ENCODE peak calls at places on chromosome 22, in seven cellular contexts. J, Z, V, I, X, O and W are unnamed samples.

GRCh38 chr22:21642584-21643448 is 714 bp downstream of the SDF2L1 start:
- DNase-seq in J (no peak), Z (peak), V (peak), I (peak), X (no peak), O (no peak), W (peak)

GRCh38 chr22:46063861-46064235 is 86.5 kb upstream of the PPARA start:
- DNase-seq in J (peak), Z (no peak), V (no peak), I (no peak), X (peak), O (no peak), W (no peak)

GRCh38 chr22:24796860-24797259 is 9.2 kb upstream of the SGSM1 start:
- DNase-seq in J (no peak), Z (no peak), V (no peak), I (no peak), X (no peak), O (no peak), W (no peak)

GRCh38 chr22:24230911-24231656 is 13.8 kb downstream of the GGT5 start:
- DNase-seq in J (no peak), Z (peak), V (no peak), I (no peak), X (no peak), O (no peak), W (peak)

GRCh38 chr22:49666146-49666809 is 161.4 kb downstream of the BRD1 start:
- DNase-seq in J (no peak), Z (no peak), V (no peak), I (no peak), X (no peak), O (no peak), W (no peak)

GRCh38 chr22:35425971-35426800 is 26.2 kb downstream of the MCM5 start:
- DNase-seq in J (no peak), Z (no peak), V (no peak), I (peak), X (no peak), O (no peak), W (no peak)

GRCh38 chr22:33300165-33300564 is 242.0 kb upstream of the SYN3 start:
- DNase-seq in J (no peak), Z (no peak), V (no peak), I (no peak), X (no peak), O (no peak), W (no peak)

GRCh38 chr22:30270841-30271240 is 4.2 kb upstream of the OSM start:
- DNase-seq in J (no peak), Z (no peak), V (peak), I (peak), X (peak), O (no peak), W (no peak)

GRCh38 chr22:24985824-24986214 is 33.3 kb downstream of the KIAA1671 start:
- DNase-seq in J (no peak), Z (no peak), V (no peak), I (peak), X (peak), O (no peak), W (no peak)

GRCh38 chr22:33803371-33803770 is 116.9 kb downstream of the LARGE1 start:
- DNase-seq in J (no peak), Z (no peak), V (no peak), I (peak), X (no peak), O (no peak), W (peak)

GRCh38 chr22:45208993-45209838 is 31.5 kb downstream of the KIAA0930 start:
- DNase-seq in J (no peak), Z (no peak), V (no peak), I (peak), X (peak), O (peak), W (no peak)

GRCh38 chr22:20600137-20600673 is 92.8 kb downstream of the MED15 start:
- DNase-seq in J (no peak), Z (no peak), V (no peak), I (no peak), X (no peak), O (no peak), W (no peak)

GRCh38 chr22:46129390-46130041 is 20.8 kb upstream of the PPARA start:
- DNase-seq in J (no peak), Z (no peak), V (no peak), I (no peak), X (no peak), O (no peak), W (no peak)

GRCh38 chr22:49023161-49023878 is 804.4 kb downstream of the BRD1 start:
- DNase-seq in J (no peak), Z (no peak), V (no peak), I (no peak), X (no peak), O (no peak), W (no peak)

GRCh38 chr22:40415531-40416266 is 45.3 kb downstream of the SGSM3 start:
- DNase-seq in J (no peak), Z (no peak), V (no peak), I (peak), X (no peak), O (no peak), W (no peak)

GRCh38 chr22:31846161-31847115 is 92.6 kb downstream of the DEPDC5 start:
- DNase-seq in J (no peak), Z (no peak), V (no peak), I (peak), X (no peak), O (no peak), W (no peak)

GRCh38 chr22:29700949-29701927 is 18.6 kb upstream of the CABP7 start:
- DNase-seq in J (no peak), Z (no peak), V (peak), I (peak), X (no peak), O (no peak), W (peak)

GRCh38 chr22:39534591-39535301 is 2.2 kb upstream of the RPS19BP1 start:
- DNase-seq in J (peak), Z (peak), V (peak), I (peak), X (peak), O (peak), W (peak)

GRCh38 chr22:40533712-40534378 is 102.7 kb downstream of the MRTFA start:
- DNase-seq in J (no peak), Z (peak), V (no peak), I (peak), X (no peak), O (no peak), W (peak)

GRCh38 chr22:19446603-19447387 is 716 bp downstream of the C22orf39 start:
- DNase-seq in J (no peak), Z (no peak), V (no peak), I (no peak), X (no peak), O (no peak), W (no peak)

GRCh38 chr22:48669226-48669625 is 1158.4 kb downstream of the BRD1 start:
- DNase-seq in J (no peak), Z (no peak), V (no peak), I (no peak), X (no peak), O (no peak), W (no peak)

GRCh38 chr22:39954584-39955055 is 5.6 kb upstream of the TMA7B start:
- DNase-seq in J (no peak), Z (no peak), V (no peak), I (peak), X (no peak), O (no peak), W (no peak)

GRCh38 chr22:45314054-45314721 is 4.5 kb downstream of the FAM118A start:
- DNase-seq in J (no peak), Z (no peak), V (no peak), I (no peak), X (no peak), O (no peak), W (no peak)

GRCh38 chr22:35544189-35544588 is 3.6 kb downstream of the RASD2 start:
- DNase-seq in J (no peak), Z (no peak), V (no peak), I (no peak), X (no peak), O (no peak), W (no peak)

DNA sequence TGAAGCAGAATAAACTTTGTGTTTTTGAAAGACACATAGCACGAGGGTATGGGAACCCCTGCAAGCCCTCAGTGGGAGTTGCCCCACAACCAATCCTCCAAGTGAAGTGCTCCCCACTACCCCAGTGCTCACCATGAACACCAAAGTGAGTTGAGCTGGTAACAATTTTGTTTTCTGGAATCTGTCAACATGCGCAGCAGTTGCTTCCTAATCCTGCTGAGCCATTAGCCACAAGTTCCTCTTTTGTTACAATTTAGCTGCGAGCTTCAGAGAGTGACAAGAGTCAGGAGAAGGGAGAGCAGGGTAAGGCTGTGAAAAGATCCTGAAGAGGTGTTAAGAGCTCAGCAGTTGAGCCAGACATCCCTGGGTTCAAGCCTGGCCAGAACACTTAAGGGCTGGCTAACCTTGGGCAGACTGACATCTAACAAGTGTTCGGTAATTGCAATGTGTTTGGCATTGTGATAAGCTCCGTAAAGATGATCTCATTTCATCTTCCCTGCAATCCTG is 24.2 kb upstream of the ASPHD2 start:
- DNase-seq in J (no peak), Z (no peak), V (no peak), I (no peak), X (no peak), O (no peak), W (no peak)
- H3K27ac ChIP-seq in J (no peak), Z (no peak), V (no peak), I (no peak), X (no peak), O (no peak), W (no peak)

GRCh38 chr22:38299001-38299651 is 18.1 kb downstream of the CSNK1E start:
- DNase-seq in J (no peak), Z (no peak), V (no peak), I (no peak), X (no peak), O (no peak), W (no peak)
- H3K27ac ChIP-seq in J (no peak), Z (no peak), V (peak), I (no peak), X (no peak), O (no peak), W (no peak)

DNA sequence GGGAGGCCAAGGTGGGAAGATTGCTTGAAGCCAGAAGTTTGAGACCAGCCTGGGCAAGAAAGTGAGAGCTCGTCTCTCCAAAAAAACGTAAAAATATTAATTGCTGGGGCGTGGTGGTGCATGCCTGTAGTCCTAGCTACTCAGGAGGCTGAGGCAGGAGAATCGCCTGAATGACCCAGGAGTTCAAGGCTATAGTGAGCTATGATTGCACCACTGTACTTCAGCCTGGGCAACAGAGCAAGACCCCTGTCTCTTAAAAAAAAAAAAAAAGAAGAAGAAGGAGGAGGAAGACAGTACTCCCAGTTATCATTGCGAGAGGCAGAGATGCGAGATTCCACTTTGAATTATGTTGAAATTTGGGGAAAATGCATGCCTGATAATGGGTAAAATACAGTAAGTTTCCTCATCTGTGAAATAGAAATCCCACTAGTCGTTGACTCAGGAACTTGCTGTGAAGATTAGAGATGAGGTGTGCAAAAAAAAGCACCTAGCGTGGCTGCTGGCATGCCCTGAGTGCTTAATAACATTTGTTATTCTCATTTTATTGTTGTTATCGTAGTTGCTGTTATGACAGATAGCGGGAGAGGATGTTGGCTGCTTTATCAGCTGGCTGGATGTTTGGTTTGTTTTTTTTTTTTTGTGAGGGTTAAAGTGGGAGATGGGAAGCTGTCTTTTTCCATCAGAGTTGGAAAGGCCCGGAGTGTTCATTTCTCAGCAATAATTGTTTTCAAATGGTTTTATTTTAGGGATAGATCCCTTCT is 33.5 kb downstream of the BCR start:
- DNase-seq in J (no peak), Z (no peak), V (no peak), I (no peak), X (no peak), O (no peak), W (no peak)
- H3K27ac ChIP-seq in J (no peak), Z (no peak), V (no peak), I (no peak), X (no peak), O (no peak), W (no peak)

GRCh38 chr22:37660709-37661045 is 2.2 kb downstream of the PDXP start:
- DNase-seq in J (no peak), Z (no peak), V (no peak), I (no peak), X (no peak), O (no peak), W (no peak)

GRCh38 chr22:37663521-37664140 is 5.1 kb downstream of the PDXP start:
- DNase-seq in J (no peak), Z (no peak), V (peak), I (peak), X (no peak), O (no peak), W (no peak)

GRCh38 chr22:37659897-37660708 is 1.6 kb downstream of the PDXP start:
- DNase-seq in J (no peak), Z (no peak), V (no peak), I (no peak), X (no peak), O (no peak), W (peak)

GRCh38 chr22:37661160-37661924 is 2.8 kb downstream of the PDXP start:
- DNase-seq in J (no peak), Z (no peak), V (no peak), I (peak), X (no peak), O (peak), W (no peak)

GRCh38 chr22:37662039-37662438 is 3.5 kb downstream of the PDXP start:
- DNase-seq in J (no peak), Z (no peak), V (no peak), I (no peak), X (no peak), O (no peak), W (no peak)
- H3K27ac ChIP-seq in J (peak), Z (no peak), V (no peak), I (peak), X (peak), O (peak), W (peak)

GRCh38 chr22:27447316-27447715 is 354.2 kb downstream of the MN1 start:
- DNase-seq in J (no peak), Z (no peak), V (no peak), I (no peak), X (no peak), O (no peak), W (no peak)

GRCh38 chr22:27445876-27446275 is 355.7 kb downstream of the MN1 start:
- DNase-seq in J (no peak), Z (no peak), V (no peak), I (peak), X (no peak), O (no peak), W (no peak)

GRCh38 chr22:27438271-27438980 is 363.1 kb downstream of the MN1 start:
- DNase-seq in J (peak), Z (no peak), V (no peak), I (peak), X (peak), O (no peak), W (peak)

GRCh38 chr22:27439131-27439530 is 362.4 kb downstream of the MN1 start:
- DNase-seq in J (no peak), Z (no peak), V (no peak), I (no peak), X (no peak), O (no peak), W (no peak)

DNA sequence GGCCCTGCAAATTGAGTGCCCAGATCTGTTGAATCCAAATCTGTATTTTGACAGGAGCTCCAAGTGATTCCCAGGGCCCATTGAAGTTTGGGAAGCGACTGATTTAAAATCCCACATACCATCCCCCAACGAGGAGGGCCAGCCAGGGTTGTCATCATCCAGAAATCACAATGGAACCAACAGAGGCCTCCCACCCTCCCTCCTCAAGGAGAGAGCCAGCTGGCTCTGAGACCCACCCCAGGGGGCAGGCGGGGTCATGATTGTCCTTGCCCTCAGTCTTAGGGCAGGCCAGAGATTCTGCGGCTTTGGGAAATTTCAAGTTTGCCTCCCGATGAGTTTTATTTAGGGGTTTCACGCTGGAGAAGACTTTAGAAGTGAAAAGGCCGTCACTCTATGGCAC is 358.2 kb downstream of the MN1 start:
- DNase-seq in J (no peak), Z (no peak), V (no peak), I (no peak), X (no peak), O (no peak), W (no peak)
- H3K27ac ChIP-seq in J (no peak), Z (no peak), V (no peak), I (no peak), X (no peak), O (no peak), W (no peak)

DNA sequence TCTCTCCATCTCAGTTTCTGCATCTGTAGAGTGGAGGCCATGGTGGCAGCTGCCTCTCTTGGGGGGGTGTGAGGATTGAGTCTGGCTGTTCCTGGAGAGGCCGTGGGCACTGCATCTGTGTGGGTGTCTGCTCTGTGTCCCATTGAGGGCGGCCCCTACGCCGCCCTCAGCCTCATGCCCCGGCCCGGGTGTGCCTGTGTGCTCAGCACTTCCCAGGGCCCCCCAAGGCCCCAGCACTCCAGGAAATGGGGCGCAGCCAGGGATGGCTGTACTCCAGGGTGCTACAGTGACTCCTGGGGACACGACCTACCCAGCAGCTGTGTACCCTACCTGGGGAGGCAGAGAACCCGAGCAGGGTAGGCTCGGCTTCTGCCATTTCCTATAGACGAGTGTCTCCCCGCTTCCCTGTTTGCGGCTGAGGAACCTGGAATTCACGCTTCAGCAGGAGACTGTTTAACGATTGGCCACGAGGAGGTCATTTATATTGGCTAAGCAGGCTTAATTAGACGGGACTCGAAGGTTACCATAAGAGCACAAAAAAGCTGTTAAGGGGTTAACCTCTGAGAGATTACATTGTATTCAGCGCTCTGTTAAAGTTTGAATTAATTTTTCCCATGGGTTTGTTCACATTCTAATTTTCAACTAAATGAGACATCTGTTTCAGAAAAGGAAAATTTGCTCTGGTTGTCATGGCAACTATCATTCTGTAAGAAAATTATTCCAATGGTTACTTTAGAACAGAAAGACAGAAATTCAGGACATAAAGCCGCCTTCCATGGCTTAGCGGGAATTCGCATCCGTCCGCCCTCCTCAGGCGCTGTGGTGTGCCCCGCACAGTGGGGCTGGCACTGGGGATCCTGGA is 76.4 kb downstream of the MPPED1 start:
- DNase-seq in J (no peak), Z (no peak), V (no peak), I (no peak), X (no peak), O (no peak), W (no peak)
- H3K27ac ChIP-seq in J (no peak), Z (no peak), V (no peak), I (no peak), X (no peak), O (no peak), W (no peak)